ENCODE peak calls at places on chromosome 16, in four cellular contexts. R is DND-41, Q is Peyer's patch, J is left lung. Y is an unnamed sample. For H3K27me3, the result is how much of the 10 kb centered on the place peaks cover.

GRCh38 chr16:70438325-70438982 is 446 bp downstream of the ST3GAL2 start:
- DNase-seq in R (no peak), J (no peak), Q (peak), Y (no peak)

GRCh38 chr16:89971495-89972243 is 23.1 kb downstream of the DEF8 start:
- DNase-seq in Q (no peak), J (peak), R (no peak), Y (no peak)

GRCh38 chr16:67445913-67446907 is 15.3 kb downstream of the HSD11B2 start:
- DNase-seq in J (no peak), Q (peak), R (no peak), Y (no peak)

GRCh38 chr16:84717484-84717883 is 17.7 kb downstream of the USP10 start:
- DNase-seq in Q (no peak), R (no peak), J (no peak), Y (no peak)

GRCh38 chr16:70470927-70471341 is 16.5 kb downstream of the FCSK start:
- DNase-seq in R (no peak), J (no peak), Q (no peak), Y (no peak)

GRCh38 chr16:79994413-79994812 is 393.9 kb upstream of the MAF start:
- DNase-seq in R (no peak), J (no peak), Q (no peak), Y (no peak)

GRCh38 chr16:60681014-60681413 is 1355.2 kb downstream of the CDH8 start:
- DNase-seq in Q (no peak), R (no peak), J (no peak), Y (no peak)

GRCh38 chr16:59341368-59341767 is 607.3 kb upstream of the GOT2 start:
- DNase-seq in R (no peak), Q (no peak), J (no peak), Y (no peak)

GRCh38 chr16:70267516-70267915 is 15.8 kb upstream of the EXOSC6 start:
- DNase-seq in Q (peak), J (no peak), R (peak), Y (no peak)

GRCh38 chr16:73433493-73434307 is 385.8 kb upstream of the ZFHX3 start:
- DNase-seq in R (no peak), J (no peak), Q (no peak), Y (no peak)

GRCh38 chr16:6558661-6559060 is 774.0 kb upstream of the RBFOX1 start:
- DNase-seq in J (no peak), R (no peak), Q (no peak), Y (no peak)

GRCh38 chr16:87965973-87966667 is 14.9 kb downstream of the BANP start:
- DNase-seq in Q (no peak), R (no peak), J (no peak), Y (no peak)

GRCh38 chr16:70577256-70577698 is 53.7 kb downstream of the SF3B3 start:
- DNase-seq in R (no peak), J (peak), Q (no peak), Y (no peak)

GRCh38 chr16:336269-336668 is 16.3 kb downstream of the AXIN1 start:
- DNase-seq in Q (no peak), J (no peak), R (no peak), Y (no peak)

GRCh38 chr16:56332464-56333079 is 92.8 kb downstream of the AMFR start:
- DNase-seq in J (no peak), R (no peak), Q (peak), Y (no peak)

GRCh38 chr16:64061621-64062020 is 1060.2 kb downstream of the CDH11 start:
- DNase-seq in J (no peak), R (no peak), Q (no peak), Y (no peak)

GRCh38 chr16:70685938-70686375 is at the start of gene MTSS2:
- DNase-seq in J (peak), R (peak), Q (peak), Y (no peak)

GRCh38 chr16:86956437-86956836 is 360.8 kb downstream of the C16orf95 start:
- DNase-seq in J (no peak), Q (no peak), R (no peak), Y (no peak)

GRCh38 chr16:61814716-61815347 is 221.4 kb downstream of the CDH8 start:
- DNase-seq in J (no peak), Q (no peak), R (no peak), Y (no peak)

GRCh38 chr16:73572135-73572534 is 524.2 kb upstream of the ZFHX3 start:
- DNase-seq in J (peak), Q (peak), R (no peak), Y (no peak)

GRCh38 chr16:55471448-55472097 is 7.4 kb upstream of the MMP2 start:
- DNase-seq in J (no peak), R (no peak), Q (no peak), Y (no peak)

GRCh38 chr16:58102665-58103427 is 26.3 kb downstream of the CFAP20 start:
- DNase-seq in R (peak), J (no peak), Q (no peak), Y (no peak)

GRCh38 chr16:58096249-58096648 is 32.9 kb downstream of the CFAP20 start:
- DNase-seq in J (no peak), R (no peak), Q (no peak), Y (no peak)

GRCh38 chr16:58099956-58100300 is 29.3 kb downstream of the CFAP20 start:
- DNase-seq in Q (no peak), R (no peak), J (no peak), Y (no peak)

GRCh38 chr16:58098207-58099096 is 30.7 kb downstream of the CFAP20 start:
- DNase-seq in J (no peak), R (no peak), Q (no peak), Y (no peak)

DNA sequence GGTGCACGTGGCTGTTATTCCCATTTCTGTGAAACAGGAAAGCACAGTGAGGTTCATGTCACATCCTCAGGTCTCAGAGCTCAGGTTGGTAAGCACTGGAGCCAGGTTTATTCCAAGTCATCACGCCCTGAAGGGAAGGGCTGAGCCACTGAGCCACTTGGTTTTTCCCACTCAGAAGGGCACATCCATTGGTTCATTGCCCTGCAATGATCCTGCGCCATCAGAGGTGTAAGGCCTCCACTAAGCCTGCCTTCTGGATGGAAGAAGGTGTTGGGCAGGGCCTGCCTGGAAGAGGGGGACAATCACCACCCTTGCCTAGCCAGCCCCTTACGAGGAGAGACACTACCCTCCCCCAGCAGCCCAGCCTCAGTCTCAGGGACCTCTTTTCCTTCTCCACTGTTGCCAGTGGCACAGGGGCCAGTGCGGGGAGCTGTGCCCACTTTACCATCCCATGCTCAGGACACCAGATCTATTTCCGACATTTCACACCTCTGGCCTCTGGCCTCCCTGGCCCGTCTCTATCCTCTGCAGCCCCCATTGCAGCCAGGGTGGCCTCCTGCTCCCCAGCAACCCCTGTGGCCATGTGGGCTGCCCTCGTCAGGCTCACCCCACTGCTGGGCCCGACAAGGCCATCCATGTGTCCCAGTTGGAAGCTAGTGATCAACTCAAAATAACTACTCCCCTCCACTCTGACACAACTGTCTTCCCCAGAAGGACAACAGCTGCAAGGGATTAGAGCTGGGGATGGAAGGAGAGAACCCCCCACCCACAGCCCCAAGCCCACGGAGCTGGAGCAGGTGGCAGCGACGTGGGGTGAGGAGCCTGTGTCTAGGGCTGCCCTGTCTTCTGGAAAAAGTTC is 29.9 kb downstream of the CFAP20 start:
- DNase-seq in Q (no peak), J (no peak), R (no peak), Y (no peak)
- TF ChIP-seq CTCF in Q (no peak), J (no peak), R (no peak), Y (no peak)

DNA sequence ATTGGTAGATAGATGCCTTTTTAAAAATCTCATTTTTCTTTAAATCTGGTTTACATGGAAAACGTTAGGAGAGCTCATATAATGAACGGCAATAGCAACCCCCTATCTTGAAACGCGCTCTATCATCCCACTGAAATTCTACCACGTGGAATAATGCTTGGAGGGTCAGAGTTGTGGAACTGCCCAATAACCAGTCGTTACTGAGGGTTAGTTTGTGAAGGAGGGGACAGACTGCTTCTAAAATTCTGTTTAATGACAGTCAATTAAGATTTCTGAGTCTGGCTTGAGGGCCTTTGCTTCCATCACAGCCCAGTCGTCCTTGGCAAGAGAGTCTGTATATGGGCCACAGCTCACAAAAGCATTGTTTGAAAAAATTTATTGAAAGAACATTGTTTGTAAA is 482 bp downstream of the IRF8 start:
- DNase-seq in Q (peak), J (no peak), R (no peak), Y (no peak)
- H3K4me3 ChIP-seq in Q (peak), J (peak), R (no peak), Y (peak)

GRCh38 chr16:30030011-30030685 is 923 bp downstream of the TLCD3B start:
- DNase-seq in Q (no peak), J (no peak), R (no peak), Y (no peak)

GRCh38 chr16:30027588-30028437 is 3.3 kb downstream of the TLCD3B start:
- DNase-seq in Q (no peak), R (no peak), J (no peak), Y (no peak)

GRCh38 chr16:30030841-30031413 is at the start of gene TLCD3B:
- DNase-seq in R (no peak), Q (no peak), J (no peak), Y (no peak)

GRCh38 chr16:30026449-30026848 is 3.5 kb downstream of the C16orf92 start:
- DNase-seq in J (no peak), Q (no peak), R (no peak), Y (no peak)

GRCh38 chr16:30028438-30029093 is 2.5 kb downstream of the TLCD3B start:
- DNase-seq in Q (no peak), R (peak), J (no peak), Y (no peak)
- H3K27me3 ChIP-seq in Q (under half), R (under half), J (under half), Y (under half)

GRCh38 chr16:3264137-3265036 is 8.0 kb upstream of the MEFV start:
- DNase-seq in J (peak), Q (peak), R (peak), Y (peak)
- TF ChIP-seq CTCF in J (no peak), Q (peak), R (peak), Y (peak)

DNA sequence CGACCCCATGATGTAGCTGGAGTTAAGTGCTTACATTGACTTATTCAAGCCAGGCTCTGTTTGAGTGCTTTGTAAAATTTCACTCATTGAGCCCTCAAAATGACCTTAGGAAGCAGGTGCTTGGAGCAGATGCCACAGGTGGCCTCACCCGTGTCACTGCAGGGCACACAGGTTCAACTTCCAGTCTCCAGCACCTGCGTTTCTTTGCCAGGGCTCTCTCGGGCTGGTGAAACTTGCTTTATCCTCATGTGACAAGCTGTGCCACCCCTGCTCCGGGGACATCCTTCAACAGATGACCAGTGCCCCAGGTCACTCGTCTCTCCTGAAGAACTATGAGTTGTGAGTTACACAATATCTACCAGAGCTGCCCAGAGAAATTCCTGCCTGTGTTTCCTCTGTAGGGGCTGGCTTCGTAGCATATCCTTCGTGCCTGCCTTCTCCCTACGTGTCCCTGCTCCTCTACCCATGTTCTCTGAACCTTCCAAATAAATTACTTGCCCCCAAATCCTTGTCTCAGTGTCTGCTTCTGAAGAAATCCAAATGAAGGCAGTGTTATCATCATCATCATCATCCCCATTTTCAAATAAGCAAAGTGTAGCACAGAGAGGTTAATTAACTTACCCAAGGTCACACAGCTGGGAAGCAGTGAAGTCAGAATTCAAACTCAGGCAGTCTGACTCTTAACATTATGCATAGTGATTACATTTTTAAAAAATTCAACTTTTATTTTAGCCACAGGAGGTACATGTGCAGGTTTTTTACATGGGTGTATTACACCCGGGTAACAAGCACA is 352.5 kb downstream of the NPIPA8 start:
- DNase-seq in Q (no peak), J (no peak), R (no peak), Y (no peak)
- H3K4me3 ChIP-seq in Q (no peak), J (no peak), R (no peak), Y (no peak)

Y was measured in GM06990.